ENCODE peak calls at places on chromosomes 12 and 14, in eight cellular contexts. G is activated naive CD4-positive, alpha-beta T cell; D is aorta; I is glomerular endothelial cell; V is astrocyte of the spinal cord; B is ACHN; E is activated CD4-positive, alpha-beta T cell treated with anti-CD3 and anti-CD28 coated beads, Interleukin-2, amount 10 ng/mL, durations not matched to agents 24 days and 14 days; Y is SK-N-DZ. R is an unnamed sample.

GRCh38 chr12:113285679-113286645 is 48.9 kb downstream of the SLC8B1 start:
- DNase-seq in E (no peak), D (no peak), G (no peak), Y (no peak), V (no peak), B (no peak), I (no peak), R (no peak)

GRCh38 chr12:57089259-57090245 is 638 bp downstream of the NAB2 start:
- DNase-seq in E (peak), G (no peak), Y (peak), I (no peak), B (peak), D (peak), V (peak), R (peak)

GRCh38 chr14:74261288-74261687 is 22.0 kb downstream of the VSX2 start:
- DNase-seq in E (no peak), D (no peak), I (no peak), V (no peak), B (no peak), Y (no peak), G (no peak), R (no peak)

GRCh38 chr12:15522574-15523187 is 200.4 kb downstream of the PTPRO start:
- DNase-seq in B (peak), V (peak), E (no peak), Y (peak), I (no peak), D (no peak), G (no peak), R (no peak)

GRCh38 chr12:19941096-19941495 is 427.2 kb upstream of the PDE3A start:
- DNase-seq in D (no peak), V (no peak), G (no peak), E (peak), Y (no peak), I (no peak), B (no peak), R (no peak)

GRCh38 chr14:21287166-21287565 is 7.3 kb downstream of the RPGRIP1 start:
- DNase-seq in G (no peak), D (no peak), I (no peak), V (no peak), Y (no peak), E (no peak), B (no peak), R (no peak)

GRCh38 chr14:30034049-30034635 is 106.5 kb upstream of the PRKD1 start:
- DNase-seq in V (peak), I (no peak), G (no peak), D (no peak), B (no peak), Y (peak), E (no peak), R (no peak)

GRCh38 chr14:68172664-68173063 is 353.1 kb downstream of the RAD51B start:
- DNase-seq in D (no peak), B (peak), V (no peak), I (no peak), Y (no peak), G (no peak), E (no peak), R (no peak)

GRCh38 chr12:57610553-57611115 is 601 bp upstream of the ARHGEF25 start:
- DNase-seq in B (no peak), G (no peak), V (no peak), D (peak), Y (no peak), I (no peak), E (peak), R (no peak)

GRCh38 chr12:88057994-88058718 is 29.0 kb upstream of the C12orf50 start:
- DNase-seq in D (peak), V (no peak), E (no peak), B (no peak), G (no peak), I (no peak), Y (no peak), R (no peak)

GRCh38 chr12:113525066-113525465 is 53.4 kb upstream of the LHX5 start:
- DNase-seq in I (no peak), B (no peak), E (no peak), D (no peak), V (no peak), Y (no peak), G (no peak), R (no peak)

GRCh38 chr14:52790011-52790755 is 1.2 kb downstream of the GNPNAT1 start:
- DNase-seq in Y (no peak), E (no peak), I (no peak), V (peak), D (no peak), G (no peak), B (peak), R (no peak)

GRCh38 chr12:102202556-102202955 is 4.9 kb upstream of the PMCH start:
- DNase-seq in Y (no peak), I (no peak), V (no peak), B (no peak), E (no peak), G (no peak), D (no peak), R (no peak)

R was measured in stimulated activated CD8-positive, alpha-beta memory T cell treated with anti-CD3 and anti-CD28 coated beads, Interleukin-7, amount 100 ng/mL, for 4 hours.